ENCODE peak calls at places on chromosomes 13 and 19, in six cellular contexts. M, O, T, L, R and Q are unnamed samples.

GRCh38 chr19:58059003-58059671 is at the start of gene ZNF135:
- DNase-seq in L (peak; percentile 22), R (peak; percentile 69), O (peak; percentile 52), M (peak; percentile 60), T (peak; percentile 78), Q (no peak)

GRCh38 chr19:17041994-17042393 is 15.4 kb upstream of the CPAMD8 start:
- DNase-seq in M (peak; percentile 20), R (no peak), L (no peak), T (no peak), O (no peak), Q (no peak)

GRCh38 chr13:106906431-106906996 is 338.6 kb upstream of the ARGLU1 start:
- DNase-seq in T (no peak), O (no peak), M (no peak), L (no peak), R (no peak), Q (no peak)

GRCh38 chr19:49224856-49225255 is 67.3 kb downstream of the TRPM4 start:
- DNase-seq in R (peak; percentile 71), M (no peak), T (no peak), L (no peak), O (peak; percentile 47), Q (peak; percentile 46)

GRCh38 chr13:82747948-82748347 is 1134.3 kb downstream of the SLITRK1 start:
- DNase-seq in O (no peak), T (no peak), R (no peak), M (peak; percentile 16), L (no peak), Q (no peak)

GRCh38 chr19:45804959-45805230 is 10.2 kb downstream of the RSPH6A start:
- DNase-seq in L (no peak), O (no peak), M (no peak), R (no peak), T (no peak), Q (no peak)

GRCh38 chr19:47633996-47634395 is 25.1 kb downstream of the BICRA start:
- DNase-seq in O (no peak), T (no peak), R (no peak), L (no peak), M (no peak), Q (no peak)

GRCh38 chr19:36245210-36246005 is 30.5 kb downstream of the ZNF146 start:
- DNase-seq in L (no peak), M (no peak), O (no peak), R (no peak), T (no peak), Q (no peak)

GRCh38 chr19:45443462-45444317 is 20.0 kb upstream of the ERCC1 start:
- DNase-seq in M (peak; percentile 74), L (no peak), R (peak; percentile 95), O (peak; percentile 79), T (peak; percentile 81), Q (peak; percentile 68)

GRCh38 chr13:97328222-97328790 is 105.7 kb upstream of the RAP2A start:
- DNase-seq in O (no peak), L (no peak), R (peak; percentile 37), M (no peak), T (no peak), Q (no peak)

GRCh38 chr19:38945562-38946228 is 15.0 kb downstream of the MRPS12 start:
- DNase-seq in O (no peak), L (no peak), T (no peak), M (no peak), R (no peak), Q (no peak)

GRCh38 chr19:49573451-49573850 is 6.9 kb downstream of the NOSIP start:
- DNase-seq in R (no peak), T (no peak), O (no peak), L (no peak), M (no peak), Q (no peak)

GRCh38 chr13:43159007-43159406 is 135.6 kb downstream of the DNAJC15 start:
- DNase-seq in R (peak; percentile 24), O (no peak), M (peak; percentile 29), T (no peak), L (no peak), Q (no peak)

GRCh38 chr19:1237754-1238372 is at the start of gene CBARP:
- DNase-seq in L (no peak), R (no peak), T (peak; percentile 39), O (peak; percentile 51), M (no peak), Q (peak; percentile 25)

GRCh38 chr13:106033634-106034033 is 501.8 kb downstream of the EFNB2 start:
- DNase-seq in O (no peak), L (no peak), T (no peak), R (peak; percentile 2), M (no peak), Q (no peak)

GRCh38 chr19:28472843-28473242 is 740.1 kb downstream of the UQCRFS1 start:
- DNase-seq in M (no peak), O (no peak), L (no peak), R (no peak), T (no peak), Q (no peak)